ENCODE peak calls at places on chromosomes 11 and 22, in ten cellular contexts. One of them, this sample, is unnamed.

GRCh38 chr11:111387318-111387863 is 8.3 kb upstream of the POU2AF1 start:
- DNase-seq in foreskin keratinocyte: no peak
- DNase-seq in progenitor cell of endocrine pancreas: no peak
- DNase-seq in AG09319: no peak
- DNase-seq in colonic mucosa: peak
- DNase-seq in OCI-LY7: no peak
- DNase-seq in astrocyte of the cerebellum: no peak
- DNase-seq in CD4-positive, alpha-beta T cell: no peak
- DNase-seq in breast epithelium: no peak
- DNase-seq in astrocyte of the spinal cord: no peak
- DNase-seq in this sample: no peak

GRCh38 chr11:9132203-9132878 is 40.9 kb upstream of the SCUBE2 start:
- DNase-seq in foreskin keratinocyte: no peak
- DNase-seq in progenitor cell of endocrine pancreas: no peak
- DNase-seq in AG09319: no peak
- DNase-seq in colonic mucosa: no peak
- DNase-seq in OCI-LY7: no peak
- DNase-seq in astrocyte of the cerebellum: no peak
- DNase-seq in CD4-positive, alpha-beta T cell: no peak
- DNase-seq in breast epithelium: no peak
- DNase-seq in astrocyte of the spinal cord: no peak
- DNase-seq in this sample: no peak

GRCh38 chr11:71433648-71434450 is 14.3 kb downstream of the DHCR7 start:
- DNase-seq in foreskin keratinocyte: no peak
- DNase-seq in progenitor cell of endocrine pancreas: no peak
- DNase-seq in AG09319: no peak
- DNase-seq in colonic mucosa: peak
- DNase-seq in OCI-LY7: no peak
- DNase-seq in astrocyte of the cerebellum: no peak
- DNase-seq in CD4-positive, alpha-beta T cell: no peak
- DNase-seq in breast epithelium: no peak
- DNase-seq in astrocyte of the spinal cord: no peak
- DNase-seq in this sample: no peak

GRCh38 chr11:27456140-27456801 is 16.3 kb downstream of the LGR4 start:
- DNase-seq in foreskin keratinocyte: peak
- DNase-seq in progenitor cell of endocrine pancreas: no peak
- DNase-seq in AG09319: no peak
- DNase-seq in colonic mucosa: no peak
- DNase-seq in OCI-LY7: no peak
- DNase-seq in astrocyte of the cerebellum: no peak
- DNase-seq in CD4-positive, alpha-beta T cell: no peak
- DNase-seq in breast epithelium: no peak
- DNase-seq in astrocyte of the spinal cord: peak
- DNase-seq in this sample: no peak

GRCh38 chr11:45096636-45097035 is 49.8 kb upstream of the PRDM11 start:
- DNase-seq in foreskin keratinocyte: no peak
- DNase-seq in progenitor cell of endocrine pancreas: no peak
- DNase-seq in AG09319: no peak
- DNase-seq in colonic mucosa: no peak
- DNase-seq in OCI-LY7: no peak
- DNase-seq in astrocyte of the cerebellum: no peak
- DNase-seq in CD4-positive, alpha-beta T cell: no peak
- DNase-seq in breast epithelium: no peak
- DNase-seq in astrocyte of the spinal cord: no peak
- DNase-seq in this sample: no peak

GRCh38 chr11:105245781-105246315 is 106.3 kb upstream of the CARD18 start:
- DNase-seq in foreskin keratinocyte: no peak
- DNase-seq in progenitor cell of endocrine pancreas: no peak
- DNase-seq in AG09319: no peak
- DNase-seq in colonic mucosa: no peak
- DNase-seq in OCI-LY7: no peak
- DNase-seq in astrocyte of the cerebellum: no peak
- DNase-seq in CD4-positive, alpha-beta T cell: no peak
- DNase-seq in breast epithelium: no peak
- DNase-seq in astrocyte of the spinal cord: peak
- DNase-seq in this sample: no peak

GRCh38 chr11:124946735-124947141 is 7.3 kb upstream of the CCDC15 start:
- DNase-seq in foreskin keratinocyte: peak
- DNase-seq in progenitor cell of endocrine pancreas: no peak
- DNase-seq in AG09319: peak
- DNase-seq in colonic mucosa: no peak
- DNase-seq in OCI-LY7: no peak
- DNase-seq in astrocyte of the cerebellum: no peak
- DNase-seq in CD4-positive, alpha-beta T cell: no peak
- DNase-seq in breast epithelium: no peak
- DNase-seq in astrocyte of the spinal cord: peak
- DNase-seq in this sample: no peak

GRCh38 chr22:17710023-17710422 is 64.2 kb downstream of the BID start:
- DNase-seq in foreskin keratinocyte: no peak
- DNase-seq in progenitor cell of endocrine pancreas: no peak
- DNase-seq in AG09319: no peak
- DNase-seq in colonic mucosa: no peak
- DNase-seq in OCI-LY7: no peak
- DNase-seq in astrocyte of the cerebellum: no peak
- DNase-seq in CD4-positive, alpha-beta T cell: no peak
- DNase-seq in breast epithelium: no peak
- DNase-seq in astrocyte of the spinal cord: no peak
- DNase-seq in this sample: no peak

GRCh38 chr11:8803973-8804372 is 107.0 kb upstream of the AKIP1 start:
- DNase-seq in foreskin keratinocyte: no peak
- DNase-seq in progenitor cell of endocrine pancreas: no peak
- DNase-seq in AG09319: no peak
- DNase-seq in colonic mucosa: no peak
- DNase-seq in OCI-LY7: no peak
- DNase-seq in astrocyte of the cerebellum: no peak
- DNase-seq in CD4-positive, alpha-beta T cell: no peak
- DNase-seq in breast epithelium: no peak
- DNase-seq in astrocyte of the spinal cord: no peak
- DNase-seq in this sample: no peak

GRCh38 chr11:72814139-72814830 is at the start of gene ATG16L2:
- DNase-seq in foreskin keratinocyte: peak
- DNase-seq in progenitor cell of endocrine pancreas: peak
- DNase-seq in AG09319: peak
- DNase-seq in colonic mucosa: peak
- DNase-seq in OCI-LY7: peak
- DNase-seq in astrocyte of the cerebellum: no peak
- DNase-seq in CD4-positive, alpha-beta T cell: peak
- DNase-seq in breast epithelium: peak
- DNase-seq in astrocyte of the spinal cord: peak
- DNase-seq in this sample: peak
- TF ChIP-seq CTCF in foreskin keratinocyte: peak
- TF ChIP-seq CTCF in progenitor cell of endocrine pancreas: peak
- TF ChIP-seq CTCF in AG09319: no peak
- TF ChIP-seq CTCF in colonic mucosa: no peak
- TF ChIP-seq CTCF in OCI-LY7: no peak
- TF ChIP-seq CTCF in astrocyte of the cerebellum: no peak
- TF ChIP-seq CTCF in CD4-positive, alpha-beta T cell: peak
- TF ChIP-seq CTCF in breast epithelium: no peak
- TF ChIP-seq CTCF in astrocyte of the spinal cord: no peak
- TF ChIP-seq CTCF in this sample: no peak

GRCh38 chr11:35487532-35488078 is 37.8 kb downstream of the PAMR1 start:
- DNase-seq in foreskin keratinocyte: peak
- DNase-seq in progenitor cell of endocrine pancreas: peak
- DNase-seq in AG09319: no peak
- DNase-seq in colonic mucosa: peak
- DNase-seq in OCI-LY7: peak
- DNase-seq in astrocyte of the cerebellum: peak
- DNase-seq in CD4-positive, alpha-beta T cell: no peak
- DNase-seq in breast epithelium: no peak
- DNase-seq in astrocyte of the spinal cord: peak
- DNase-seq in this sample: no peak
- TF ChIP-seq CTCF in foreskin keratinocyte: peak
- TF ChIP-seq CTCF in progenitor cell of endocrine pancreas: peak
- TF ChIP-seq CTCF in AG09319: peak
- TF ChIP-seq CTCF in colonic mucosa: no peak
- TF ChIP-seq CTCF in OCI-LY7: peak
- TF ChIP-seq CTCF in astrocyte of the cerebellum: peak
- TF ChIP-seq CTCF in CD4-positive, alpha-beta T cell: no peak
- TF ChIP-seq CTCF in breast epithelium: peak
- TF ChIP-seq CTCF in astrocyte of the spinal cord: peak
- TF ChIP-seq CTCF in this sample: peak

DNA sequence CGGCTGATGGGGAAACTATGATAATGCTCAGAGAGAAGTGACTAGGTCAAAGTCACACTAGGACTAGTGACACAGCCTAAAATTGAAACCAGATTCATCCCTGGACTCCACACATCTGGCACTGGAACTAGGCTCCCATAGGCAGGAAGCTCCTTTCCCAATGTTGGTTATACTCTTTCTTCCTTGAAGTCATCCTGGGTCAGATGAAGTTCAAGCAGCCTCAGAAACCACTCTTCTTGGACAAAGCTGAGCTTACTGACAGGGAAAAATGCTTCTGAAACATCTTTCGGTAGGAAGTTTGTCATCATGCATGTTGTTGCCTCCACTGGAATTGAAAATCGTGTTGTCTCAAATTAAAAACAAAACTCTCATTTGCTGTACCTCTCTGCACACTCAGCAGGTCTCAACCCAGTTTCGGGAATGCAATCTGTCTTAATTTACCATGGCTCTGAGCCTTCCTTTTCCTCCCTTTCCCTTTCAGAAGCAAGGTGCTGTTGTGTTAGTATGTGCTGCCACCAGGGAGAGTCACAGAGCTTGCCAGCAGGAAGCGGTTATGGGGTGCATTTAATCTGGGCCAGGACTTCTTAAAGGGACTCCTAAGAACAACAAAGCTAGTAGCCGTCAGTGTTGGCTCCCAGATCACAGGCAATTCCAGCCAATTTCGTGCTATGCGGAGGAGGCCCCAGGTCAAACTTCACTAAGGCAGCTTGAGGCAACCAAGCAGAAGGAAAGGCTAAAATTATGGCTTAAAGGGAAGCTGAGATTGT is 384.8 kb downstream of the TENM4 start:
- DNase-seq in foreskin keratinocyte: no peak
- DNase-seq in progenitor cell of endocrine pancreas: no peak
- DNase-seq in AG09319: peak
- DNase-seq in colonic mucosa: no peak
- DNase-seq in OCI-LY7: no peak
- DNase-seq in astrocyte of the cerebellum: peak
- DNase-seq in CD4-positive, alpha-beta T cell: no peak
- DNase-seq in breast epithelium: no peak
- DNase-seq in astrocyte of the spinal cord: peak
- DNase-seq in this sample: no peak
- TF ChIP-seq CTCF in foreskin keratinocyte: peak
- TF ChIP-seq CTCF in progenitor cell of endocrine pancreas: no peak
- TF ChIP-seq CTCF in AG09319: peak
- TF ChIP-seq CTCF in colonic mucosa: no peak
- TF ChIP-seq CTCF in OCI-LY7: no peak
- TF ChIP-seq CTCF in astrocyte of the cerebellum: peak
- TF ChIP-seq CTCF in CD4-positive, alpha-beta T cell: no peak
- TF ChIP-seq CTCF in breast epithelium: no peak
- TF ChIP-seq CTCF in astrocyte of the spinal cord: peak
- TF ChIP-seq CTCF in this sample: no peak

GRCh38 chr11:64287676-64288352 is 2.2 kb downstream of the GPR137 start:
- DNase-seq in foreskin keratinocyte: no peak
- DNase-seq in progenitor cell of endocrine pancreas: no peak
- DNase-seq in AG09319: no peak
- DNase-seq in colonic mucosa: no peak
- DNase-seq in OCI-LY7: no peak
- DNase-seq in astrocyte of the cerebellum: no peak
- DNase-seq in CD4-positive, alpha-beta T cell: no peak
- DNase-seq in breast epithelium: no peak
- DNase-seq in astrocyte of the spinal cord: no peak
- DNase-seq in this sample: no peak

GRCh38 chr11:64286801-64287159 is 1.1 kb downstream of the GPR137 start:
- DNase-seq in foreskin keratinocyte: no peak
- DNase-seq in progenitor cell of endocrine pancreas: no peak
- DNase-seq in AG09319: no peak
- DNase-seq in colonic mucosa: no peak
- DNase-seq in OCI-LY7: no peak
- DNase-seq in astrocyte of the cerebellum: no peak
- DNase-seq in CD4-positive, alpha-beta T cell: no peak
- DNase-seq in breast epithelium: no peak
- DNase-seq in astrocyte of the spinal cord: no peak
- DNase-seq in this sample: no peak

GRCh38 chr11:64284962-64285884 is at the start of gene GPR137:
- DNase-seq in foreskin keratinocyte: peak
- DNase-seq in progenitor cell of endocrine pancreas: peak
- DNase-seq in AG09319: no peak
- DNase-seq in colonic mucosa: peak
- DNase-seq in OCI-LY7: peak
- DNase-seq in astrocyte of the cerebellum: no peak
- DNase-seq in CD4-positive, alpha-beta T cell: peak
- DNase-seq in breast epithelium: peak
- DNase-seq in astrocyte of the spinal cord: peak
- DNase-seq in this sample: peak

GRCh38 chr11:64284048-64284961 is at the start of gene BAD:
- DNase-seq in foreskin keratinocyte: peak
- DNase-seq in progenitor cell of endocrine pancreas: peak
- DNase-seq in AG09319: peak
- DNase-seq in colonic mucosa: peak
- DNase-seq in OCI-LY7: peak
- DNase-seq in astrocyte of the cerebellum: peak
- DNase-seq in CD4-positive, alpha-beta T cell: peak
- DNase-seq in breast epithelium: peak
- DNase-seq in astrocyte of the spinal cord: peak
- DNase-seq in this sample: peak

DNA sequence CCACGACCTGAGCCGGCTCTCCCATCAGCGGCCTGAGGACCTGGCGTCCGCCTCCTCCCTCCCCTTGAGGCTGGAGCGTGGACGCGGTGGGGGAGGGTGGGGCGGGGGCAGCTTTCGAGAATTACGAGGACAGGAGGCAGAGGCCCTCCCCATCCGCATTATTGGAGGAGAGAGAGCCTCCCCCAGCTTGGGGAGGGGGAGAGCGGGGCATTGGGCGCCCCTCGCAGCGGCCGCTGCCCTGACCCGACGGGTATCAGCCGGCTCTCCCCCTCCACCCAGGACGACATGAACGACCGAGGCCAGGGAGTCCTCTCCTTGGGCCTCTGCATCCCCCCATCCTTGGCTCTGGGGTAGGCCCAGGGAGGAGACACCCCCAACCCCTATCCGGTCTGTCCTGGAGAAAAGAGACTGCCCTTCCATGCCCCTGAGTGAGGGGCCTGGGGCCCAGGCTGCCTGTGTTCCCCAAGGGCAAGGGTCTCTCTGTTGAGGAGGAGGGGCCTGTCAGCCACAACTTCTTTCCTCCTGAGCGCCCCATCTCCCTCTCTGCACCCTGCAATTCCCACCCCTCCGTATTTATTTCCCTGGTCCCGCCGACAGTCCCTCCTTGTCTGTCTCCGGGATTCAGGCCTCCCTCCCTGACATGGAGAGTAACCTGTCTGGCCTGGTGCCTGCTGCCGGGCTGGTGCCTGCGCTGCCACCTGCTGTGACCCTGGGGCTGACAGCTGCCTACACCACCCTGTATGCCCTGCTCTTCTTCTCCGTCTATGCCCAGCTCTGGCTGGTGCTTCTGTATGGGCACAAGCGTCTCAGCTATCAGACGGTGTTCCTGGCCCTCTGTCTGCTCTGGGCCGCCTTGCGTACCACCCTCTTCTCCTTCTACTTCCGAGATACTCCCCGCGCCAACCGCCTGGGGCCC is 495 bp downstream of the GPR137 start:
- DNase-seq in foreskin keratinocyte: no peak
- DNase-seq in progenitor cell of endocrine pancreas: no peak
- DNase-seq in AG09319: no peak
- DNase-seq in colonic mucosa: no peak
- DNase-seq in OCI-LY7: peak
- DNase-seq in astrocyte of the cerebellum: no peak
- DNase-seq in CD4-positive, alpha-beta T cell: no peak
- DNase-seq in breast epithelium: no peak
- DNase-seq in astrocyte of the spinal cord: no peak
- DNase-seq in this sample: no peak
- TF ChIP-seq CTCF in foreskin keratinocyte: peak
- TF ChIP-seq CTCF in progenitor cell of endocrine pancreas: no peak
- TF ChIP-seq CTCF in AG09319: no peak
- TF ChIP-seq CTCF in colonic mucosa: no peak
- TF ChIP-seq CTCF in OCI-LY7: peak
- TF ChIP-seq CTCF in astrocyte of the cerebellum: no peak
- TF ChIP-seq CTCF in CD4-positive, alpha-beta T cell: no peak
- TF ChIP-seq CTCF in breast epithelium: no peak
- TF ChIP-seq CTCF in astrocyte of the spinal cord: no peak
- TF ChIP-seq CTCF in this sample: no peak